ENCODE peak calls at places on chromosome 11, in four cellular contexts. A is heart right ventricle, Z is AG09319, Q is cardiac muscle cell. V is an unnamed sample.

GRCh38 chr11:2701898-2702434 is 2.2 kb upstream of the KCNQ1OT1 start:
- DNase-seq in A (no peak), Z (no peak), Q (no peak), V (no peak)

GRCh38 chr11:3086114-3086513 is 28.9 kb upstream of the CARS1 start:
- DNase-seq in A (no peak), Z (no peak), Q (no peak), V (no peak)

GRCh38 chr11:130001491-130002351 is 914 bp downstream of the PRDM10 start:
- DNase-seq in A (no peak), Z (no peak), Q (peak), V (no peak)

GRCh38 chr11:47005441-47005840 is 68.9 kb downstream of the CSTPP1 start:
- DNase-seq in A (no peak), Z (no peak), Q (no peak), V (no peak)

GRCh38 chr11:108432783-108433182 is 34.5 kb downstream of the C11orf65 start:
- DNase-seq in A (no peak), Z (no peak), Q (no peak), V (no peak)

GRCh38 chr11:23473782-23474181 is 613.5 kb upstream of the CCDC179 start:
- DNase-seq in A (no peak), Z (no peak), Q (no peak), V (no peak)

GRCh38 chr11:70556884-70557741 is 158.8 kb downstream of the CTTN start:
- DNase-seq in A (no peak), Z (no peak), Q (no peak), V (no peak)

GRCh38 chr11:116605543-116605942 is 167.2 kb downstream of the BUD13 start:
- DNase-seq in A (no peak), Z (no peak), Q (peak), V (peak)

DNA sequence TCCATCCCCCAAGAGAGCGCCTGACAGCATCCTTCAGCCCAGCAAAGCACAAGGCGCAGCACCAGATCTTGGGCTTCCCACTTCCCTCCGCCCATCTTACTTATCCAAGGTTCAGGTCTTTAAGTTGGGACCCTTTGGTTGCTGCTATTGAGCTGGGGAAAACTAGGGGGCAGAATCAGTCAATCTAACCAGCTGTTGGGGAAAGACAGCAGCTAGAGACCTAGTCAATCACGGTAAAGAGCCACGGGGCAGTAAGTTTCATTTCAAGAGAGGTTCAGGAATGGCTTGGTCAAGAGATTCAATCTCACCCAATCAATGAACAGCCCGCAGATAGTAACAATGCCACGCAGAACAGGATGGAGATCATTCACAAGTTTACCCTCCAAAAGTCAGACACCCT is 1.7 kb downstream of the ABTB2 start:
- DNase-seq in A (no peak), Z (no peak), Q (no peak), V (no peak)
- TF ChIP-seq CTCF in A (no peak), Z (no peak), Q (no peak), V (no peak)

DNA sequence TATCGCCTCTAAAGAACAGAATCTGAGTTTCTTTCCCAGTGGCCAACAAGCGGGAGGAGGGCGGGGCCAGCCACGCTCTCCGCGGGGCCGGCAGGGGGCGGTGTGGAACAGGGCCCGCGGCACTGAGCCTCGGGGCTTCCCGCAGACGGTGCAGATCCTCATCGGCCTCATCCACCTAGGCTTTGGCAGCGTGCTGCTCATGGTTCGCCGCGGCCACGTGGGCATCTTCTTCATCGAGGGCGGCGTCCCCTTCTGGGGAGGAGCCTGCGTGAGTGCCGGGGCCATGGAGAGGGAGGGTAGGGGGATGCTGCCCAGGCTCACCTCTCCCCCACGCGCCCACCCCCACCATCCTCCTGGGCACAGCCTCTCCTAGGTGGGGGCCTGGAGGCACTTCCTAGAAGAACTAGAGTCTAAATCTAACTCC is 10.7 kb downstream of the MS4A15 start:
- DNase-seq in A (no peak), Z (no peak), Q (no peak), V (no peak)
- TF ChIP-seq CTCF in A (peak), Z (peak), Q (peak), V (peak)

DNA sequence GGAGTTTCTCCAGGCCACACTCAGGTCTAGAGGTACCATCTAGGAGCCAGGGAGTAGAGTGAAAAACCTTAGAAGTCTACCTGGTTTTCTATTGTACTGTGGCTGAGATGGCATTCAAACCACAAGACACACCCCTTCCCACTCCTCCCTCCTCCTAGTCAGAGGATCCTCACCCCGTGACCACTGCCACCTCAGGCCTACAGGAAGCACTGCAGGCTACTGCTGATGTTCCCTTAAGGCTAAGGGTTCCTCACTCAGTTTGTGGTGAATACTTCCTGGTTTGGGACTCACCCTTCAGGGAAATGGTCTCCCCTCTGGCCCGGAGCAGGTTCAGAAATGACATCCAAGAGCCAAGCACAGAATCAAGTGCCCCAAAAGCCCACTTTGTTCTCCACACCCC is 1293.9 kb downstream of the JRKL start:
- DNase-seq in A (no peak), Z (no peak), Q (no peak), V (no peak)
- TF ChIP-seq CTCF in A (no peak), Z (no peak), Q (no peak), V (peak)

GRCh38 chr11:44217432-44217831 is 92.5 kb downstream of the ALX4 start:
- DNase-seq in A (no peak), Z (no peak), Q (no peak), V (no peak)
- TF ChIP-seq CTCF in A (no peak), Z (no peak), Q (no peak), V (no peak)

GRCh38 chr11:57131080-57131790 is 50.5 kb upstream of the LRRC55 start:
- DNase-seq in A (peak), Z (no peak), Q (peak), V (peak)
- TF ChIP-seq CTCF in A (peak), Z (peak), Q (peak), V (peak)

GRCh38 chr11:120911943-120912342 is 112.0 kb upstream of the TBCEL start:
- DNase-seq in A (no peak), Z (no peak), Q (no peak), V (no peak)

GRCh38 chr11:120914021-120914420 is 109.9 kb upstream of the TBCEL start:
- DNase-seq in A (no peak), Z (no peak), Q (no peak), V (no peak)

GRCh38 chr11:120909676-120910215 is 114.2 kb upstream of the TBCEL start:
- DNase-seq in A (no peak), Z (no peak), Q (no peak), V (no peak)

GRCh38 chr11:120912915-120913314 is 111.0 kb upstream of the TBCEL start:
- DNase-seq in A (no peak), Z (no peak), Q (no peak), V (no peak)

DNA sequence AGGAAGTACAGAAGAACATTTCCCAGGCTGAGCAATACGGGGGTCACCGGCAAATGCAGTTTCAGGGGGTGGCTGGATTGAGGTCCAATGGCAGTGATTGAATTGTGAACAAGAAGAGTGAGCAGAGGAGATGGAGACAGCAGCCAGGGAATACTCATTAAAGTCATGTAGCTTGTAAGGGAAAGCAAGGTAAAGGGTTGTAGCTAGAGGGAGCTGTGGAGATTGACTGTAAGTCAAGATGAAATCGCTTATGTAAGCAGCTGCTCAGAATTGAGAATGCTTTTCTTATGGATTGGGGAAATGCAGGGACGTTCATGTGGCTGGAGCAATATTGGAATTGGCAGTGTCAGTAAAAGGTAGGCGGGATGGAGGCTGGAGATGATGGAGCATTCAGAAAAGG is 111.4 kb upstream of the TBCEL start:
- DNase-seq in A (no peak), Z (no peak), Q (peak), V (no peak)
- TF ChIP-seq CTCF in A (peak), Z (peak), Q (peak), V (peak)

GRCh38 chr11:6703247-6704063 is 20.3 kb upstream of the MRPL17 start:
- DNase-seq in A (peak), Z (no peak), Q (peak), V (no peak)
- TF ChIP-seq CTCF in A (peak), Z (peak), Q (peak), V (peak)

V was measured in progenitor cell of endocrine pancreas.